ENCODE peak calls at places on chromosomes 11 and 22, in nine cellular contexts. T is tibial nerve, V is foreskin fibroblast, U is PC-3, D is tibial artery, Q is brain microvascular endothelial cell, A is fibroblast of villous mesenchyme, P is ovary, G is fibroblast of lung. N is an unnamed sample.

GRCh38 chr11:62806611-62807121 is 1.4 kb upstream of the NXF1 start:
- DNase-seq in T (no peak), V (peak; percentile 61), U (no peak), D (no peak), Q (no peak), A (peak; percentile 72), P (no peak), G (peak; percentile 37), N (no peak)

GRCh38 chr11:1672613-1673400 is 24.2 kb upstream of the KRTAP5-6 start:
- DNase-seq in T (no peak), V (no peak), U (no peak), D (no peak), Q (no peak), A (no peak), P (no peak), G (no peak), N (no peak)

GRCh38 chr22:23831261-23831660 is 7.5 kb downstream of the DERL3 start:
- DNase-seq in T (no peak), V (no peak), U (no peak), D (peak; percentile 45), Q (no peak), A (no peak), P (peak; percentile 27), G (no peak), N (no peak)

GRCh38 chr11:63698976-63699733 is 17.9 kb downstream of the RTN3 start:
- DNase-seq in T (no peak), V (no peak), U (no peak), D (no peak), Q (no peak), A (peak; percentile 62), P (no peak), G (no peak), N (peak; percentile 51)

GRCh38 chr11:46594785-46595184 is 962 bp upstream of the AMBRA1 start:
- DNase-seq in T (no peak), V (no peak), U (no peak), D (no peak), Q (no peak), A (no peak), P (no peak), G (no peak), N (no peak)

GRCh38 chr22:41415554-41415953 is 31.0 kb downstream of the TOB2 start:
- DNase-seq in T (no peak), V (no peak), U (no peak), D (no peak), Q (no peak), A (no peak), P (no peak), G (no peak), N (no peak)

GRCh38 chr11:107549253-107549953 is 16.1 kb downstream of the ALKBH8 start:
- DNase-seq in T (no peak), V (peak; percentile 26), U (peak; percentile 85), D (no peak), Q (peak; percentile 25), A (peak; percentile 54), P (no peak), G (peak; percentile 60), N (no peak)

GRCh38 chr11:35549787-35550186 is 24.4 kb upstream of the PAMR1 start:
- DNase-seq in T (no peak), V (peak; percentile 97), U (peak; percentile 89), D (no peak), Q (peak; percentile 97), A (peak; percentile 96), P (no peak), G (peak; percentile 88), N (peak; percentile 52)

GRCh38 chr11:127994736-127995135 is 592.6 kb downstream of the ETS1 start:
- DNase-seq in T (no peak), V (peak; percentile 41), U (peak; percentile 19), D (no peak), Q (peak; percentile 16), A (peak; percentile 7), P (no peak), G (peak; percentile 3), N (peak; percentile 73)

GRCh38 chr11:110883266-110883665 is 171.0 kb upstream of the ARHGAP20 start:
- DNase-seq in T (no peak), V (peak; percentile 48), U (no peak), D (no peak), Q (no peak), A (no peak), P (no peak), G (peak; percentile 69), N (no peak)

GRCh38 chr11:11450744-11451362 is 97.8 kb upstream of the CSNK2A3 start:
- DNase-seq in T (no peak), V (no peak), U (peak; percentile 51), D (no peak), Q (peak; percentile 68), A (peak; percentile 61), P (no peak), G (no peak), N (no peak)

GRCh38 chr11:35593143-35593542 is 25.1 kb upstream of the FJX1 start:
- DNase-seq in T (no peak), V (peak; percentile 90), U (peak; percentile 87), D (no peak), Q (peak; percentile 88), A (peak; percentile 89), P (no peak), G (peak; percentile 89), N (peak; percentile 83)

GRCh38 chr11:88117281-88117858 is 57.9 kb downstream of the RAB38 start:
- DNase-seq in T (no peak), V (no peak), U (no peak), D (no peak), Q (no peak), A (no peak), P (no peak), G (no peak), N (no peak)

GRCh38 chr11:68214173-68215086 is 1.3 kb upstream of the KMT5B start:
- DNase-seq in T (no peak), V (no peak), U (no peak), D (peak; percentile 74), Q (peak; percentile 3), A (no peak), P (peak; percentile 64), G (peak; percentile 12), N (no peak)

GRCh38 chr22:23067023-23067650 is 3.2 kb upstream of the GNAZ start:
- DNase-seq in T (peak; percentile 7), V (no peak), U (no peak), D (peak; percentile 49), Q (no peak), A (no peak), P (peak; percentile 24), G (no peak), N (no peak)

GRCh38 chr11:1481483-1481825 is 5.1 kb downstream of the MOB2 start:
- DNase-seq in T (no peak), V (no peak), U (no peak), D (peak; percentile 89), Q (no peak), A (no peak), P (peak; percentile 51), G (no peak), N (no peak)

DNA sequence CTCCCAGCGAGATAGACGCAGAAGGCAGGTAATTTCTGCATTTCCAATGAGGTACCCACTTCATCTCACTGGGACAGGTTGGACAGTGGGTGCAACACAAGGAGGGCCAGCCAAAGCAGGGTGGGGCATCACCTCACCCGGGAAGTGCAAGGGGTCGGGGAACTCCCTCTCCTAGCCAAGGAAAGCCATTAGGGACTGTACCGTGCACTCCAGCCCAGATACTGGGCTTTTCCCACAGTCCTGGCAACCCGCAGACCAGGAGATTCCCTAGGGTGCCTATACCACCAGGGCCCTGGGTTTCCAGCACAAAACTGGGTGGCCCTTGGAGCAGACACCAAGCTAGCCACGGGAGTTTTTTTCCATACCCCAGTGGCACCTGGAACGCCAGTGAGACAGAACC is 17.2 kb downstream of the TRPC6 start:
- DNase-seq in T (no peak), V (no peak), U (no peak), D (no peak), Q (no peak), A (no peak), P (no peak), G (no peak), N (no peak)
- H3K4me3 ChIP-seq in T (no peak overlapping the region), V (no peak overlapping the region), U (no peak overlapping the region), D (no peak overlapping the region), Q (no peak overlapping the region), A (no peak overlapping the region), P (no peak overlapping the region), G (no peak overlapping the region), N (no peak overlapping the region)

GRCh38 chr11:123063396-123064267 is 1.7 kb upstream of the HSPA8 start:
- DNase-seq in T (no peak), V (peak; percentile 47), U (peak; percentile 56), D (no peak), Q (peak; percentile 53), A (peak; percentile 72), P (no peak), G (peak; percentile 78), N (peak; percentile 29)

GRCh38 chr11:123062892-123063395 is 1.0 kb upstream of the HSPA8 start:
- DNase-seq in T (no peak), V (no peak), U (peak; percentile 33), D (no peak), Q (peak; percentile 28), A (peak; percentile 62), P (no peak), G (no peak), N (no peak)

GRCh38 chr11:123060265-123061000 is 1.5 kb downstream of the HSPA8 start:
- DNase-seq in T (no peak), V (no peak), U (no peak), D (no peak), Q (no peak), A (peak; percentile 28), P (no peak), G (no peak), N (no peak)

GRCh38 chr11:123061403-123062157 is at the start of gene HSPA8:
- DNase-seq in T (peak; percentile 53), V (no peak), U (peak; percentile 48), D (peak; percentile 85), Q (peak; percentile 44), A (peak; percentile 74), P (peak; percentile 79), G (peak; percentile 64), N (no peak)

GRCh38 chr11:123062158-123062891 is 389 bp upstream of the HSPA8 start:
- DNase-seq in T (peak; percentile 98), V (peak; percentile 100), U (peak; percentile 98), D (peak; percentile 100), Q (peak; percentile 100), A (peak; percentile 100), P (peak; percentile 99), G (peak; percentile 100), N (peak; percentile 99)
- TF ChIP-seq CTCF in T (no peak), V (no peak), U (no peak), D (peak; percentile 28), Q (no peak), A (peak; percentile 8), P (no peak), G (no peak), N (no peak)

DNA sequence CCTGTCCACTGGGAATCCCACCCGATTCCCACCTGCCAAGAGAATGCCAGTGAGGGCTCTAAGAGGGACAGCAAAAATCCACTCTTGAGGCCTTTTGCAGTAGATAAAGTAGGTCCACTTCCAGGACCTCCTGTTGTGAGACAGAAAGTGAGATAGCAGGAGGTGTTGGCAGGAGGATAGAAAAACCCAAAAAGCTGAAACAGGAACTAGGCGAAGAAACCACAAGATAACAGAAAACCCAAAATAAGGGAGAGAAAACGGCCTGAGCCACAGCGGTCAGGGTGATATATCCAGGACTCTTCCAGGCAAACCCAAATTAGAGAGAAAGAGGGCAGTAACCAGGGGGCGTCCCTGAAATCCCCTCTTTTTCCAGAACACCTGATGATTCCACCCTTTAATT is 79.7 kb upstream of the LINC01488 start:
- DNase-seq in T (no peak), V (no peak), U (no peak), D (no peak), Q (no peak), A (no peak), P (no peak), G (no peak), N (no peak)
- H3K4me3 ChIP-seq in T (no peak overlapping the region), V (no peak overlapping the region), U (no peak overlapping the region), D (no peak overlapping the region), Q (no peak overlapping the region), A (no peak overlapping the region), P (no peak overlapping the region), G (no peak overlapping the region), N (no peak overlapping the region)

GRCh38 chr11:30605036-30605435 is 18.9 kb upstream of the MPPED2 start:
- DNase-seq in T (no peak), V (no peak), U (no peak), D (no peak), Q (no peak), A (no peak), P (no peak), G (no peak), N (no peak)
- TF ChIP-seq CTCF in T (no peak), V (no peak), U (no peak), D (no peak), Q (no peak), A (no peak), P (no peak), G (no peak), N (no peak)